ENCODE peak calls at places on chromosome 5, in four cellular contexts. J is DMS53, T is ureter, U is type B pancreatic cell. A is an unnamed sample.
A peak's percentile ranks its signal among the peaks of the same experiment; 100 is the strongest.

GRCh38 chr5:14705556-14705955 is 41.0 kb downstream of the OTULIN start:
- DNase-seq in J (no peak), T (no peak), U (no peak), A (no peak)

GRCh38 chr5:172502969-172503368 is 48.6 kb upstream of the SH3PXD2B start:
- DNase-seq in J (peak; percentile 72), T (peak; percentile 32), U (peak; percentile 45), A (peak; percentile 5)

GRCh38 chr5:80192507-80193241 is 63.2 kb downstream of the SERINC5 start:
- DNase-seq in T (no peak), U (no peak), J (no peak), A (peak; percentile 36)

GRCh38 chr5:65017636-65018035 is 248.9 kb downstream of the CWC27 start:
- DNase-seq in T (no peak), J (no peak), U (no peak), A (no peak)

GRCh38 chr5:79418276-79418675 is 95.7 kb downstream of the HOMER1 start:
- DNase-seq in U (no peak), T (no peak), J (no peak), A (no peak)

GRCh38 chr5:147169399-147169798 is 65.4 kb upstream of the STK32A start:
- DNase-seq in J (peak; percentile 63), T (no peak), U (no peak), A (peak; percentile 43)

GRCh38 chr5:51383494-51384081 is 340 bp downstream of the ISL1 start:
- DNase-seq in J (peak; percentile 75), T (no peak), U (no peak), A (no peak)

GRCh38 chr5:11143456-11144267 is 382.6 kb upstream of the DAP start:
- DNase-seq in U (no peak), J (no peak), T (no peak), A (no peak)

GRCh38 chr5:139847790-139848507 is 52.3 kb downstream of the PSD2 start:
- DNase-seq in T (no peak), U (peak; percentile 79), J (peak; percentile 90), A (peak; percentile 55)

GRCh38 chr5:177509361-177509951 is at the start of gene DOK3:
- DNase-seq in U (no peak), J (peak; percentile 80), T (no peak), A (no peak)

GRCh38 chr5:119897537-119898370 is 268.4 kb downstream of the FAM170A start:
- DNase-seq in T (no peak), J (no peak), U (no peak), A (no peak)

GRCh38 chr5:125005287-125005686 is 258.8 kb upstream of the ZNF608 start:
- DNase-seq in T (no peak), J (no peak), U (no peak), A (no peak)

GRCh38 chr5:79236364-79236969 is 536 bp downstream of the JMY start:
- DNase-seq in T (no peak), J (peak; percentile 86), U (no peak), A (no peak)